ENCODE peak calls at places on chromosomes 7 and 10, in four cellular contexts. H, G, V and S are unnamed samples.

GRCh38 chr10:75531571-75532031 is 100.2 kb downstream of the LRMDA start:
- DNase-seq in H (no peak), G (no peak), V (peak; percentile 34), S (no peak)

GRCh38 chr10:154348-154747 is 19.1 kb downstream of the ZMYND11 start:
- DNase-seq in H (no peak), G (peak; percentile 31), V (peak; percentile 21), S (no peak)

GRCh38 chr10:93333278-93333978 is 148.7 kb downstream of the MYOF start:
- DNase-seq in H (no peak), G (no peak), V (no peak), S (peak; percentile 52)

GRCh38 chr10:32957341-32958084 is 517 bp downstream of the ITGB1 start:
- DNase-seq in H (peak; percentile 52), G (peak; percentile 70), V (peak; percentile 47), S (no peak)

GRCh38 chr7:74430961-74431466 is 22.7 kb upstream of the GTF2IRD1 start:
- DNase-seq in H (no peak), G (no peak), V (no peak), S (no peak)

GRCh38 chr10:104966563-104967280 is 325.6 kb downstream of the SORCS3 start:
- DNase-seq in H (no peak), G (no peak), V (no peak), S (no peak)

GRCh38 chr10:72525689-72526088 is 100.2 kb downstream of the MICU1 start:
- DNase-seq in H (no peak), G (no peak), V (no peak), S (no peak)

GRCh38 chr10:117519895-117520294 is 22.7 kb upstream of the EMX2 start:
- DNase-seq in H (no peak), G (no peak), V (no peak), S (no peak)

GRCh38 chr7:6257602-6258001 is 14.8 kb downstream of the CYTH3 start:
- DNase-seq in H (no peak), G (no peak), V (no peak), S (no peak)

GRCh38 chr10:55500931-55501559 is 700.0 kb upstream of the PCDH15 start:
- DNase-seq in H (no peak), G (peak; percentile 25), V (peak; percentile 9), S (peak; percentile 8)

GRCh38 chr7:122082670-122083069 is 61.4 kb downstream of the AASS start:
- DNase-seq in H (no peak), G (no peak), V (no peak), S (no peak)

GRCh38 chr7:144408116-144408515 is 4.6 kb upstream of the NOBOX start:
- DNase-seq in H (no peak), G (peak; percentile 21), V (no peak), S (peak; percentile 44)

GRCh38 chr7:32068411-32068905 is 1.7 kb downstream of the PDE1C start:
- DNase-seq in H (no peak), G (no peak), V (no peak), S (no peak)
- H3K4me1 ChIP-seq in H (no peaks in the 10 kb centered on the region), G (no peaks in the 10 kb centered on the region), V (no peaks in the 10 kb centered on the region), S (peaks cover 6% of the 10 kb centered on the region)

DNA sequence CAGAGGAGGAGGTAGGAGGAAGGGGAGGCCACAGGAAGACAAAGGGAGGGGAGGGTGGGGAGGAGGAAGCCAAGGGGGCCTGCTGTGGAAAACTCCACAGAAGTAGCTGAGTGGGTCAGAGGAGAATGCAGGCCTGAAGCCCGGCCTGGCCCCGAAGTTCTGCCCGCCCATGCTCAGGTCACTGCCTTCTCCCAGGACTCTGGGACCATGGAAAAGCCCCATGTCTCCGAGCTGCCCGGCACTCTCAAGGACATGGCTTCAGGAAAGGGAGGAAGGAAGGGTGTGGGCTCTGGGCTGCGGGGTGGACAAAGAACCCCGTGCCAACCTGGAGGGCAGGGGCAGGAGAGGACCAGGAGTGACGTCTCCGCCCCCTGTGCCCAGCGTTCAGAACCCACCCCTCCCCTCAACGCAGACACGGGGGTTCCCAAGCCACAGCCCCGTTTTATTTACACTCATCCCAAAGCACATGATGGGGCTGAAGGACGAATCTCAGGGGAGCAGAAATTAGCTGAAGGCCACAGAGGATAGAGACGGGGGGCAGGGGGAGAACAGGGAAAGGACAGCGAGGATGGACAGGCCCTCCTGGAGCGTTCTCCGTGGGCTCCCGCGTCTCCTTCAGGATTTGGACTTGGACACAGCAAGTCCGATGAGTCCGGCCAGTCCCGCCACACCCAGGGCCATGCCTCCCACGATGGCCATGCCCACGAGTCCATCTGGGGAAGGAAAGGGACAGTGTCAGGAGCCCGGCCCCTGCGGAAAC is 1.8 kb upstream of the CLDN15 start:
- DNase-seq in H (peak; percentile 59), G (peak; percentile 65), V (no peak), S (no peak)
- H3K27ac ChIP-seq in H (peak overlapping the region; percentile 81), G (peak overlapping the region; percentile 55), V (peak overlapping the region; percentile 51), S (no peak overlapping the region)

DNA sequence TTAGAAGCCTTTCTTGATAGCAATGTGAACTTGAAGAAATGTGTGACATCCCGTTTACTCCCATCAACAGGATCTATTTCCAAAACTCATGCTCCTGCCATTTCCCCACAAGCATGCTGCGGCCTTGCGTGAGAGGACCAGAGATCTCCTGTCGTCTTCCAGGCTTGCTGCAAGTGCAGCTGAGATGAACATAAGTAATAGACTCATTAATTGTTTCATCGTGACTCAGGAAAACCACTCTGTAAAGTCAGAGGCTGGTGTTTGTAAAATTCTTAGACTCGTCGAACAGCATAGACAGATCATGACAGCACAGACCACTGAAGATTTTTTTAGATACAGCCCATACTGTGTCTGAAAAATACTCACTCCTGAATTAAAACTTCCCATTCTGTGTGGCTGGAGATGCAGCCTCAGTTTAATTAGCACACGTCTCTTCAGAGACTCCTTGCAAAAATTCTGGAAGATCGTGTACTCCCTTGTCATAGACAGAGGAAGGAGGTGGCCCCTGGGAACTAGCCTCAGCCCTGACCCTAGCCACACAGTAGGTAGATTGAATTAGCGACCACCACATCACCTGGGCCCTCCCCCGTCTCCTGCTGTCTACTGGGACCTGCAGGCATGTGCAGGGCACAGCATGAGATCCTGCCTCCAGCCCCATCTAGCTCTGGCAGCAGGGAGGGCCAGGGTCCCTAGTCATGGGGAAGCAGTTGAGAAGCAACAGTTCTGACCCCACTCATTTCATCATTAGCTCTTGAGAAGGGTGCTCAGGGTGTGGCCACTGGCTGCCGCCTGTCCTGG is 226.0 kb downstream of the CELF2 start:
- DNase-seq in H (no peak), G (no peak), V (no peak), S (no peak)
- H3K4me1 ChIP-seq in H (no peaks in the 10 kb centered on the region), G (no peaks in the 10 kb centered on the region), V (peaks cover 7% of the 10 kb centered on the region), S (no peaks in the 10 kb centered on the region)

GRCh38 chr7:76076995-76077394 is 29.1 kb downstream of the MDH2 start:
- DNase-seq in H (no peak), G (no peak), V (no peak), S (no peak)

GRCh38 chr7:76074972-76075370 is 27.1 kb downstream of the MDH2 start:
- DNase-seq in H (no peak), G (no peak), V (peak; percentile 25), S (no peak)

GRCh38 chr7:76080211-76080610 is 32.3 kb downstream of the MDH2 start:
- DNase-seq in H (no peak), G (no peak), V (peak; percentile 25), S (no peak)

GRCh38 chr7:76074306-76074971 is 26.5 kb downstream of the MDH2 start:
- DNase-seq in H (no peak), G (no peak), V (no peak), S (no peak)

DNA sequence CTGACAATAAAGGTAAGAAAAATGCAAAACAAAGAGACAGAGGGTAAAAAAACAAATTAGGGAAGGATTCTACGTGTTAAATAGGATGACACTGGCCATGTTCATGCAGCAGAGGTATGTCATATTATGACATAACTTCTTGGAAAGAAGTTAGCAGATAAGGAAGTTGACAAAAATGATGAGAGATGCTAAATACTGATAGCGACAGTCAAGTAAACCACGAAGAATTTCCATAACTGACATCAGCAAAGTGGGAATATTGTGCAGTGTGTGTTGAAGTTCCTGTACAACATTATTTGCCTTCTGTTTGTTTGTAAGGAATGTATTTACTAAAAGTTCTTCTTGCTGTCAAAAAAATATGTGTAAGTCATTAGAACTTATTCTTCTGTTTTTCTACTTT is 29.5 kb downstream of the MDH2 start:
- DNase-seq in H (no peak), G (no peak), V (no peak), S (no peak)
- H3K27ac ChIP-seq in H (no peak overlapping the region), G (no peak overlapping the region), V (no peak overlapping the region), S (no peak overlapping the region)

DNA sequence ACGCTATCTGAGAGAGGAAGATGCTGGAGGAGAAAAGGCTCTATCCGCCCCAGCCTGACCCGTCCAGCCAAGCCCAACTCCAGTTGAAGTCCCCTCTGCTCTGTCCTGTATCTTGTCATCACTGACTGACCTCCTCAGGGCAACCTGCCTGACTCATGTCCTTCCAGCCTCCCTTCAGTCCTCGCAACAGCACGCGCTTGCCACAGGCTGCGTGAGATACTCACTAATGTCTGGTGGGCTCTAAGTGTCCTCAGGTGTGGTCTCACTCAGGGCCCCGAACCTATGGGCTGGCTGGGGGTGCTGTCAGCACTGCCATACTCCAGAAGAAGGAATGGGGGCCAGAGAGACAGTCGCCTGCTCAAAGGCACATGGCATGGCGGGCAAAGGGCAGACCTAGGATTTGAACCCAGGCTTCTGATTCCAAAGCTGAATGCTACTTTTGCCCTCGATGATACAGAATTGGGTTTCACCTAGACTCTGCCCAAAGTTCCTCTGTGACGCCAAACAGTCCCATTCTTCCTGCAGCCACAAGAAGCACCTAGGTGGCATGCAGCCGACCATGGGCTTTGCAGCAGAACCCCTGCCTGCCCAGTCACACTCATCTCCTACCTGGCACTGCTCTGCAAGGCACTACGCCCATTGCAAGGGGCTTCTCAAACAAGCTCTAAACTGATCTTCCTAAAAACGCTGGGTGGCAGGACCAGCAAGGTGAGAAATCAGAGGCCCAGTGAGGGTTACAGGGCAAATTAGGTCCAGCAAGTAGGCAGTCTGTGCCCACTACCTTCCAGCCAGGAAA is 8.5 kb downstream of the FAM53B start:
- DNase-seq in H (peak; percentile 17), G (no peak), V (no peak), S (no peak)
- H3K4me1 ChIP-seq in H (peaks cover 59% of the 10 kb centered on the region), G (peaks cover 85% of the 10 kb centered on the region), V (peaks cover 44% of the 10 kb centered on the region), S (peaks cover 25% of the 10 kb centered on the region)

GRCh38 chr7:27910341-27910740 is 170.4 kb downstream of the TAX1BP1 start:
- DNase-seq in H (no peak), G (no peak), V (no peak), S (no peak)
- H3K27ac ChIP-seq in H (no peak overlapping the region), G (no peak overlapping the region), V (no peak overlapping the region), S (no peak overlapping the region)

GRCh38 chr10:17427201-17427600 is 27.2 kb downstream of the ST8SIA6 start:
- DNase-seq in H (no peak), G (no peak), V (no peak), S (no peak)
- H3K4me1 ChIP-seq in H (no peaks in the 10 kb centered on the region), G (no peaks in the 10 kb centered on the region), V (no peaks in the 10 kb centered on the region), S (no peaks in the 10 kb centered on the region)

DNA sequence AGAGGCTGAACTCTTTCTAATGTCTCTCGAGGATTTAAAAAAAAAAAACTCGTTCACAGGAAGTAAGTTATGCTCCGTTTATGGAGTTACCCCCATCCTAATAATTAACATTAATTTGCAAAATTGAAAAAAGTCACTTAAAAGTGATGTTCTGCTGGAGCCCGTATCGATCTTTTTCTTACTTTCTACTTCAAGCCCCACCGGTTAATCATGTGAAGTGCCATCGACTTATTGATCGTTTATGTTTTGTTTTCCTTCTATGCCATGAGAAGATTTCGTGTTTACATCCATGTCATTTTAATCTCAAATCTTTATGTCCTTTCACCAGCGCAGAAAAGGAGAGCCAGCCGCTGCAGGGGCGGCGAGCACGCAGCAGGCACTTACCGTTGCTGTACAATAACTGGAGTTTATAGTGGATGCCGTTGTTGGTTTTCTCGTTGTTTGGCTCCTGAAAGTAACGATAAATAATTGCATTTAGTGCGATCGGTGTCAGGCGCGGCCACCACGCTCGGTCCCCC is 1.5 kb downstream of the EBF3 start:
- DNase-seq in H (no peak), G (no peak), V (no peak), S (no peak)
- H3K27ac ChIP-seq in H (no peak overlapping the region), G (no peak overlapping the region), V (no peak overlapping the region), S (no peak overlapping the region)